ENCODE peak calls at places on chromosomes 1 and 21, in six cellular contexts. O, Y, L, X, R and H are unnamed samples.

GRCh38 chr1:150535511-150536281 is 13.5 kb upstream of the ADAMTSL4 start:
- ATAC-seq in O (no peak), Y (no peak), L (no peak), X (no peak), R (no peak), H (no peak)

GRCh38 chr1:212482006-212482351 is 49.3 kb downstream of the NENF start:
- ATAC-seq in O (no peak), Y (no peak), L (peak; percentile 0), X (no peak), R (no peak), H (no peak)

GRCh38 chr1:177495878-177496277 is 325.1 kb downstream of the BRINP2 start:
- ATAC-seq in O (no peak), Y (no peak), L (no peak), X (no peak), R (no peak), H (no peak)

GRCh38 chr1:196143602-196144342 is 464.5 kb downstream of the KCNT2 start:
- ATAC-seq in O (no peak), Y (no peak), L (no peak), X (no peak), R (no peak), H (no peak)

GRCh38 chr1:157363660-157364140 is 188.6 kb downstream of the FCRL5 start:
- ATAC-seq in O (no peak), Y (peak; percentile 80), L (peak; percentile 98), X (no peak), R (no peak), H (peak; percentile 78)

GRCh38 chr1:109319114-109319513 is 12.3 kb upstream of the MYBPHL start:
- ATAC-seq in O (no peak), Y (no peak), L (no peak), X (no peak), R (no peak), H (no peak)

GRCh38 chr21:33998402-33998801 is 75.0 kb upstream of the MRPS6 start:
- ATAC-seq in O (no peak), Y (peak; percentile 44), L (no peak), X (no peak), R (peak; percentile 64), H (no peak)

GRCh38 chr1:65791860-65792670 is 630 bp upstream of the PDE4B start:
- ATAC-seq in O (no peak), Y (peak; percentile 24), L (no peak), X (peak; percentile 27), R (no peak), H (no peak)

GRCh38 chr1:110040548-110040947 is 6.1 kb downstream of the STRIP1 start:
- ATAC-seq in O (no peak), Y (no peak), L (no peak), X (no peak), R (no peak), H (no peak)

GRCh38 chr1:246117066-246117791 is 389.9 kb downstream of the SMYD3 start:
- ATAC-seq in O (no peak), Y (peak; percentile 83), L (peak; percentile 99), X (no peak), R (peak; percentile 93), H (peak; percentile 85)

GRCh38 chr21:41622831-41623548 is 115.0 kb upstream of the TMPRSS2 start:
- ATAC-seq in O (no peak), Y (no peak), L (peak; percentile 68), X (no peak), R (no peak), H (no peak)

GRCh38 chr1:226624526-226624925 is 76.0 kb downstream of the STUM start:
- ATAC-seq in O (no peak), Y (no peak), L (peak; percentile 74), X (no peak), R (no peak), H (no peak)

GRCh38 chr1:16122361-16122881 is 33.4 kb downstream of the EPHA2 start:
- ATAC-seq in O (no peak), Y (peak; percentile 27), L (peak; percentile 17), X (no peak), R (no peak), H (no peak)

GRCh38 chr1:63674238-63674864 is 81.1 kb downstream of the PGM1 start:
- ATAC-seq in O (peak; percentile 93), Y (peak; percentile 98), L (peak; percentile 98), X (peak; percentile 96), R (no peak), H (peak; percentile 59)

GRCh38 chr1:99758073-99758511 is 8.3 kb downstream of the FRRS1 start:
- ATAC-seq in O (no peak), Y (peak; percentile 55), L (no peak), X (no peak), R (no peak), H (peak; percentile 34)

GRCh38 chr1:42998381-42998780 is 39.7 kb upstream of the SLC2A1 start:
- ATAC-seq in O (no peak), Y (no peak), L (no peak), X (no peak), R (no peak), H (no peak)

GRCh38 chr1:77824083-77824482 is 44.6 kb downstream of the MIGA1 start:
- ATAC-seq in O (peak; percentile 35), Y (no peak), L (peak; percentile 91), X (no peak), R (no peak), H (no peak)

GRCh38 chr1:221823149-221823548 is 81.3 kb upstream of the DUSP10 start:
- ATAC-seq in O (no peak), Y (no peak), L (no peak), X (no peak), R (no peak), H (peak; percentile 63)

GRCh38 chr1:53556657-53557227 is 97.5 kb downstream of the DMRTB1 start:
- ATAC-seq in O (no peak), Y (no peak), L (no peak), X (no peak), R (no peak), H (no peak)

GRCh38 chr1:18603212-18603852 is 27.3 kb upstream of the PAX7 start:
- ATAC-seq in O (no peak), Y (no peak), L (no peak), X (no peak), R (no peak), H (no peak)

GRCh38 chr1:45840704-45841103 is 37.3 kb downstream of the MAST2 start:
- ATAC-seq in O (peak; percentile 63), Y (no peak), L (peak; percentile 69), X (no peak), R (no peak), H (no peak)

GRCh38 chr1:184530226-184530625 is 143.4 kb downstream of the C1orf21 start:
- ATAC-seq in O (no peak), Y (no peak), L (no peak), X (no peak), R (no peak), H (no peak)

GRCh38 chr21:26641062-26641461 is 68.0 kb upstream of the CYYR1 start:
- ATAC-seq in O (no peak), Y (no peak), L (no peak), X (no peak), R (no peak), H (no peak)